ENCODE peak calls at places on chromosomes 12 and 14, in ten cellular contexts. E, H, I, W, Q, B, J, X, L and K are unnamed samples.
A peak's percentile ranks its signal among the peaks of the same experiment; 100 is the strongest.

GRCh38 chr14:30874120-30874998 is at the start of gene COCH:
- DNase-seq in E (peak; percentile 17), H (peak; percentile 57), I (peak; percentile 16), W (peak; percentile 50), Q (no peak), B (no peak), J (no peak), X (peak; percentile 47), L (peak; percentile 71), K (peak; percentile 87)

GRCh38 chr12:39331539-39332261 is 111.2 kb downstream of the KIF21A start:
- DNase-seq in E (no peak), H (no peak), I (no peak), W (no peak), Q (no peak), B (no peak), J (no peak), X (no peak), L (no peak), K (no peak)

GRCh38 chr12:97283297-97283696 is 179.3 kb upstream of the RMST start:
- DNase-seq in E (no peak), H (no peak), I (no peak), W (no peak), Q (no peak), B (no peak), J (no peak), X (no peak), L (no peak), K (peak; percentile 16)

GRCh38 chr12:110689002-110689600 is at the start of gene HVCN1:
- DNase-seq in E (peak; percentile 75), H (peak; percentile 68), I (peak; percentile 53), W (peak; percentile 78), Q (no peak), B (peak; percentile 40), J (no peak), X (peak; percentile 85), L (no peak), K (peak; percentile 98)

GRCh38 chr14:64855732-64856527 is 23.8 kb downstream of the SPTB start:
- DNase-seq in E (no peak), H (no peak), I (no peak), W (peak; percentile 64), Q (no peak), B (no peak), J (no peak), X (no peak), L (no peak), K (no peak)

GRCh38 chr12:48988030-48988649 is 10.0 kb downstream of the WNT1 start:
- DNase-seq in E (no peak), H (peak; percentile 84), I (peak; percentile 57), W (peak; percentile 84), Q (no peak), B (peak; percentile 54), J (no peak), X (peak; percentile 77), L (peak; percentile 46), K (peak; percentile 92)

GRCh38 chr14:69657961-69658360 is 46.6 kb downstream of the SUSD6 start:
- DNase-seq in E (no peak), H (no peak), I (peak; percentile 73), W (no peak), Q (no peak), B (no peak), J (peak; percentile 80), X (peak; percentile 50), L (peak; percentile 63), K (peak; percentile 27)

GRCh38 chr14:20413785-20414117 is 450 bp upstream of the TEP1 start:
- DNase-seq in E (no peak), H (no peak), I (peak; percentile 29), W (no peak), Q (no peak), B (no peak), J (no peak), X (no peak), L (no peak), K (peak; percentile 53)

GRCh38 chr14:55127491-55127951 is 1.5 kb upstream of the LGALS3 start:
- DNase-seq in E (no peak), H (no peak), I (peak; percentile 84), W (no peak), Q (peak; percentile 82), B (peak; percentile 24), J (no peak), X (no peak), L (no peak), K (no peak)

GRCh38 chr12:100741084-100741711 is 53.4 kb upstream of the ANO4 start:
- DNase-seq in E (no peak), H (no peak), I (peak; percentile 56), W (no peak), Q (no peak), B (peak; percentile 54), J (no peak), X (no peak), L (peak; percentile 10), K (no peak)

GRCh38 chr12:27555316-27555715 is 31.3 kb downstream of the PPFIBP1 start:
- DNase-seq in E (no peak), H (no peak), I (no peak), W (no peak), Q (no peak), B (no peak), J (no peak), X (no peak), L (no peak), K (no peak)

DNA sequence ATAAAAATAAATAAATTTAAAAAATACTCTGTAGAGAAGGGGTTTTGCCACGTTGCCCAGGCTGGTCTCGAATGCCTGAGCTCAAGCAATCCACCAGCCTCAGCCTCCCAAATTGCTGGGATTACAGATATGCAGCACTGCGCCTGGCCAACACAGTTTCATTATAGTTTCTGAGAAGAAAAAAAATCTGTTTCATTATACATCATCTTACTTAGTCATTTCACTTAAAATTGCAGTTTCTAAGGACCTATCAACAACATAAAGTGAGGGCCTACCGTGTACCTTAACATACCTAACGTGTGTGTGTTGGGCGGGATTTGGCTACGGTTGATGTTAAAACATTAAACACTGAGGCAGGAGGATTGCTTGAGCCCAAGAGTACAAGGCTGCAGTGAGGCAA is 28.3 kb downstream of the P2RX2 start:
- DNase-seq in E (no peak), H (no peak), I (no peak), W (no peak), Q (no peak), B (no peak), J (no peak), X (no peak), L (no peak), K (no peak)
- H3K36me3 ChIP-seq in E (peaks cover 80% of the 10 kb centered on the region), H (no peaks in the 10 kb centered on the region), I (no peaks in the 10 kb centered on the region), W (peaks cover 79% of the 10 kb centered on the region), Q (peaks cover 1% of the 10 kb centered on the region), B (peaks cover 64% of the 10 kb centered on the region), J (peaks cover 12% of the 10 kb centered on the region), X (peaks cover 7% of the 10 kb centered on the region), L (peaks cover 61% of the 10 kb centered on the region), K (peaks cover 42% of the 10 kb centered on the region)

GRCh38 chr14:96042218-96042930 is 3.2 kb downstream of the C14orf132 start:
- DNase-seq in E (no peak), H (no peak), I (peak; percentile 73), W (no peak), Q (no peak), B (peak; percentile 20), J (no peak), X (no peak), L (no peak), K (no peak)

GRCh38 chr14:96038920-96039632 is at the start of gene C14orf132:
- DNase-seq in E (peak; percentile 57), H (peak; percentile 55), I (peak; percentile 89), W (peak; percentile 75), Q (no peak), B (peak; percentile 68), J (peak; percentile 54), X (peak; percentile 83), L (no peak), K (peak; percentile 94)

GRCh38 chr14:96039633-96040311 is 610 bp downstream of the C14orf132 start:
- DNase-seq in E (no peak), H (peak; percentile 51), I (peak; percentile 64), W (no peak), Q (no peak), B (peak; percentile 50), J (no peak), X (peak; percentile 54), L (no peak), K (peak; percentile 77)

GRCh38 chr14:96038558-96038919 is 623 bp upstream of the C14orf132 start:
- DNase-seq in E (no peak), H (no peak), I (no peak), W (no peak), Q (no peak), B (no peak), J (no peak), X (no peak), L (no peak), K (peak; percentile 48)

DNA sequence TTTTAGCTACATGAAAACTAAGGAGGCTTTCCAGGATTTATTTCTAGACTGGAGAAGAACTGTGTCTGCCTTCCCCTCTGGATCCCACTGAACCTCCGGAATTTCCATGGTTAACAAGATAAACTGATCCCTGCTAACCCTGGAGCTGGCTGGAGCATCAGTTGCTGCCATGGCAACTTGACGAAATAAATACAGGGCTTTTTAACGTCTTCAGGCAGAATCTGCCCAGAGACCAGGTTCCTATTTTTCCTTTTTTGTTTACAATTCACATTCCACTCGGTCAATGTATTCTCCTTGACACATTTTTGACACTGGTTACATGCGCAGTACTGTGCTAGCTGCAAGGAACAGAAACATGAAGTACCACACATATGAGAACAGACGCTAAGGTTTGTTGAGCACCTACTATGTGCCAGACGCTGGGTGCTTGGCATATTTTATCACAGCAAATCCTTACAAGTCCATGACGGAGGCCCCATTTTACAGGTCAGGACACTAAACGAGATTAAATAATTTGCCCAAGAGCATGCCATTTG is 1.7 kb downstream of the C14orf132 start:
- DNase-seq in E (no peak), H (no peak), I (peak; percentile 35), W (no peak), Q (no peak), B (peak; percentile 79), J (no peak), X (no peak), L (no peak), K (no peak)
- H3K4me3 ChIP-seq in E (no peak overlapping the region), H (no peak overlapping the region), I (peak overlapping the region; percentile 81), W (no peak overlapping the region), Q (no peak overlapping the region), B (peak overlapping the region; percentile 88), J (peak overlapping the region; percentile 79), X (no peak overlapping the region), L (no peak overlapping the region), K (no peak overlapping the region)

GRCh38 chr12:52848661-52849255 is at the start of gene KRT78:
- DNase-seq in E (no peak), H (no peak), I (no peak), W (no peak), Q (no peak), B (no peak), J (no peak), X (peak; percentile 16), L (no peak), K (no peak)
- H3K27me3 ChIP-seq in E (peaks cover 6% of the 10 kb centered on the region), H (no peaks in the 10 kb centered on the region), I (peaks cover 38% of the 10 kb centered on the region), W (no peaks in the 10 kb centered on the region), Q (no peaks in the 10 kb centered on the region), B (peaks cover 41% of the 10 kb centered on the region), J (no peaks in the 10 kb centered on the region), X (no peaks in the 10 kb centered on the region), L (peaks cover 33% of the 10 kb centered on the region), K (no peaks in the 10 kb centered on the region)

DNA sequence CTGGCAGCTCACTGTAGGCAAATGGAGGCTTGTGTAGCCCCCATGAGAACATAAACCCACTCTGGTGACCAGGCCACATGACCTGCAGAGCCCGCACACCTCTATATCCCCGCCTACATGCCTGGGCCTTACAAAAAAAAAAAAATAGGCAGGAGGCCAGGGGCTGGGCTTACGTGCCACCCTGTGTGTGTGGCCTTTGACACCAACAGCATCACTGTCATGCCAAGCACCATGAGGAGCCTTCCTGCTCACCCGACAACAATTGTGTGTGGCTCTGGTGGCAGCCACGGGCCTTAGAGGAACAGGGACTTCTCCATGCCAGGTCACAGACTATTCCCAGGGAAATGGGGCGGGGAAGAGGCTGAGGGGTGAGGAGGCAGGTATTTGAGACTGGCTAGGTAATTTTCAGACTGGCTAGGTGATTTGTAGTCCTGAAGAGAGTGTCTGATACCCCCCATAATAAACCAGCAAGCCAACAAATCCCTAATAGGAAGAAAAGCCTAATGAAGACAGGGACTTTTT is 140.0 kb downstream of the DPF3 start:
- DNase-seq in E (no peak), H (no peak), I (no peak), W (no peak), Q (no peak), B (no peak), J (no peak), X (no peak), L (no peak), K (no peak)
- H3K36me3 ChIP-seq in E (peaks cover 18% of the 10 kb centered on the region), H (no peaks in the 10 kb centered on the region), I (peaks cover 7% of the 10 kb centered on the region), W (peaks cover 4% of the 10 kb centered on the region), Q (no peaks in the 10 kb centered on the region), B (no peaks in the 10 kb centered on the region), J (no peaks in the 10 kb centered on the region), X (no peaks in the 10 kb centered on the region), L (no peaks in the 10 kb centered on the region), K (no peaks in the 10 kb centered on the region)